ENCODE peak calls at places on chromosomes 1 and 21, in four cellular contexts. O is astrocyte of the cerebellum, V is adipocyte, U is amygdala. K is an unnamed sample.

GRCh38 chr1:167454929-167455785 is 63.2 kb downstream of the CD247 start:
- DNase-seq in O (no peak), U (no peak), V (peak; percentile 70), K (no peak)

GRCh38 chr1:109796484-109797305 is 33.0 kb upstream of the EPS8L3 start:
- DNase-seq in O (no peak), U (no peak), V (peak; percentile 66), K (no peak)

GRCh38 chr1:205554016-205554811 is 49.7 kb downstream of the CDK18 start:
- DNase-seq in V (no peak), U (no peak), O (no peak), K (no peak)

GRCh38 chr1:94947453-94947852 is 20.5 kb upstream of the CNN3 start:
- DNase-seq in U (no peak), O (peak; percentile 55), V (peak; percentile 89), K (no peak)

GRCh38 chr1:145714524-145715111 is 4.7 kb upstream of the CD160 start:
- DNase-seq in U (no peak), V (no peak), O (no peak), K (no peak)

GRCh38 chr1:8889925-8890785 is 11.7 kb upstream of the ENO1 start:
- DNase-seq in O (peak; percentile 59), U (peak; percentile 62), V (peak; percentile 92), K (peak; percentile 74)

GRCh38 chr1:1625404-1625775 is 6.6 kb upstream of the MMP23B start:
- DNase-seq in O (no peak), U (no peak), V (no peak), K (no peak)

GRCh38 chr1:62508187-62508758 is 71.4 kb downstream of the USP1 start:
- DNase-seq in V (peak; percentile 77), O (peak; percentile 24), U (no peak), K (no peak)

GRCh38 chr1:6623269-6623965 is 1.3 kb upstream of the THAP3 start:
- DNase-seq in O (no peak), U (no peak), V (no peak), K (no peak)

GRCh38 chr1:156368157-156368658 is 803 bp upstream of the RHBG start:
- DNase-seq in U (no peak), V (no peak), O (no peak), K (no peak)

GRCh38 chr21:39220150-39220549 is 36.9 kb upstream of the PSMG1 start:
- DNase-seq in V (no peak), O (no peak), U (no peak), K (no peak)

GRCh38 chr1:184860535-184860934 is 105.9 kb upstream of the EDEM3 start:
- DNase-seq in O (no peak), U (no peak), V (peak; percentile 36), K (no peak)

GRCh38 chr1:111227875-111228747 is 598 bp downstream of the CHI3L2 start:
- DNase-seq in O (peak; percentile 89), U (no peak), V (peak; percentile 88), K (no peak)

GRCh38 chr21:44331650-44332306 is 7.4 kb downstream of the CFAP410 start:
- DNase-seq in O (no peak), V (no peak), U (no peak), K (no peak)

GRCh38 chr21:35603471-35603870 is 456.9 kb downstream of the SETD4 start:
- DNase-seq in U (no peak), O (no peak), V (no peak), K (no peak)

GRCh38 chr1:88998716-88999115 is 6.3 kb upstream of the KYAT3 start:
- DNase-seq in V (peak; percentile 89), O (peak; percentile 66), U (no peak), K (no peak)

GRCh38 chr1:14778882-14779594 is 180.6 kb downstream of the KAZN start:
- DNase-seq in O (no peak), V (peak; percentile 38), U (peak; percentile 9), K (no peak)

GRCh38 chr1:226588484-226588883 is 39.9 kb downstream of the STUM start:
- DNase-seq in V (peak; percentile 42), U (no peak), O (no peak), K (no peak)

GRCh38 chr1:198030682-198031081 is 113.5 kb downstream of the LHX9 start:
- DNase-seq in O (peak; percentile 46), V (peak; percentile 69), U (no peak), K (no peak)

GRCh38 chr21:28776251-28776650 is 216.4 kb downstream of the LTN1 start:
- DNase-seq in V (no peak), U (no peak), O (peak; percentile 29), K (no peak)

GRCh38 chr1:110161822-110162221 is 11.5 kb downstream of the SLC6A17 start:
- DNase-seq in U (no peak), O (no peak), V (no peak), K (peak; percentile 24)

GRCh38 chr1:63662056-63662836 is 69.0 kb downstream of the PGM1 start:
- DNase-seq in U (no peak), O (peak; percentile 68), V (peak; percentile 76), K (no peak)

GRCh38 chr1:19198820-19199219 is 11.2 kb downstream of the UBR4 start:
- DNase-seq in U (no peak), O (no peak), V (no peak), K (no peak)

GRCh38 chr1:8363186-8363585 is 45.3 kb downstream of the SLC45A1 start:
- DNase-seq in V (no peak), U (no peak), O (no peak), K (no peak)

GRCh38 chr1:48572632-48573258 is 100.7 kb upstream of the SPATA6 start:
- DNase-seq in U (peak; percentile 22), O (peak; percentile 42), V (peak; percentile 81), K (peak; percentile 24)

GRCh38 chr1:17197696-17198095 is 7.2 kb upstream of the PADI1 start:
- DNase-seq in V (no peak), U (no peak), O (no peak), K (no peak)

GRCh38 chr1:230542054-230542453 is 100.2 kb upstream of the COG2 start:
- DNase-seq in V (no peak), U (no peak), O (no peak), K (no peak)

GRCh38 chr1:22594396-22594795 is 31.1 kb downstream of the EPHA8 start:
- DNase-seq in O (no peak), V (no peak), U (no peak), K (no peak)

GRCh38 chr1:232322162-232322734 is 307.7 kb downstream of the SIPA1L2 start:
- DNase-seq in V (no peak), O (no peak), U (no peak), K (no peak)

GRCh38 chr1:27569088-27569459 is 34.9 kb downstream of the AHDC1 start:
- DNase-seq in U (no peak), V (no peak), O (no peak), K (no peak)

K was measured in hypothalamus.